ENCODE peak calls at places on chromosomes 11 and 22, in six cellular contexts. E is GM12891, X is activated T-cell treated with anti-CD3 and anti-CD28 coated beads for 1 hour, S is left ventricle myocardium superior, W is B cell, Y is nephron progenitor cell. V is an unnamed sample.

GRCh38 chr11:106426696-106427095 is 349.2 kb downstream of the AASDHPPT start:
- DNase-seq in E (no peak), X (no peak), S (no peak), W (no peak), Y (no peak), V (no peak)

GRCh38 chr11:27357250-27357649 is 5.8 kb downstream of the CCDC34 start:
- DNase-seq in E (no peak), X (no peak), S (no peak), W (no peak), Y (no peak), V (no peak)

GRCh38 chr22:38271927-38272372 is 860 bp downstream of the TMEM184B start:
- DNase-seq in E (no peak), X (no peak), S (no peak), W (no peak), Y (no peak), V (no peak)

GRCh38 chr11:69367211-69367964 is 73.4 kb downstream of the MYEOV start:
- DNase-seq in E (no peak), X (no peak), S (peak), W (no peak), Y (no peak), V (no peak)

GRCh38 chr11:100948936-100949335 is 180.7 kb downstream of the PGR start:
- DNase-seq in E (no peak), X (no peak), S (no peak), W (no peak), Y (no peak), V (no peak)

GRCh38 chr11:27041141-27041869 is 690 bp downstream of the BBOX1 start:
- DNase-seq in E (no peak), X (no peak), S (no peak), W (no peak), Y (no peak), V (no peak)

GRCh38 chr11:6127881-6128280 is 20.4 kb downstream of the OR56B4 start:
- DNase-seq in E (no peak), X (no peak), S (no peak), W (no peak), Y (no peak), V (no peak)

GRCh38 chr11:69007978-69008381 is 5.1 kb downstream of the MRGPRF start:
- DNase-seq in E (no peak), X (no peak), S (no peak), W (no peak), Y (no peak), V (peak)

GRCh38 chr11:34909955-34910354 is 6.2 kb downstream of the APIP start:
- DNase-seq in E (no peak), X (no peak), S (no peak), W (no peak), Y (no peak), V (no peak)

GRCh38 chr11:93160808-93161207 is 37.0 kb downstream of the SLC36A4 start:
- DNase-seq in E (no peak), X (no peak), S (no peak), W (no peak), Y (no peak), V (no peak)

V was measured in kidney.